ENCODE peak calls at places on chromosomes 1 and 21, in nine cellular contexts. F is endodermal cell; J is AG04449; V is lower leg skin; U is epithelial cell of esophagus; Z is esophagus muscularis mucosa; B is fibroblast of pulmonary artery; C is BJ; R is CD4-positive, alpha-beta T cell. N is an unnamed sample.

GRCh38 chr1:52684545-52684944 is 13.6 kb downstream of the COA7 start:
- DNase-seq in V (no peak), Z (no peak), B (no peak), R (no peak), J (no peak), U (no peak), C (no peak), F (no peak), N (no peak)

GRCh38 chr1:239457491-239458488 is 71.4 kb downstream of the CHRM3 start:
- DNase-seq in F (no peak), U (no peak), C (no peak), J (no peak), Z (no peak), V (no peak), R (no peak), B (no peak), N (no peak)

GRCh38 chr21:41639766-41640165 is 127.1 kb downstream of the RIPK4 start:
- DNase-seq in F (no peak), C (no peak), U (no peak), R (no peak), B (no peak), V (no peak), J (no peak), Z (no peak), N (no peak)

GRCh38 chr1:171754381-171754705 is 12.5 kb upstream of the VAMP4 start:
- DNase-seq in U (peak; percentile 74), J (no peak), F (peak; percentile 62), C (peak; percentile 59), V (no peak), B (peak; percentile 43), Z (no peak), R (no peak), N (no peak)

GRCh38 chr1:50603274-50604271 is 180.3 kb upstream of the DMRTA2 start:
- DNase-seq in C (peak; percentile 57), U (peak; percentile 95), Z (no peak), R (no peak), J (no peak), F (no peak), V (no peak), B (peak; percentile 33), N (no peak)

GRCh38 chr1:207890136-207890738 is 20.7 kb downstream of the CD34 start:
- DNase-seq in R (no peak), F (no peak), C (peak; percentile 88), U (peak; percentile 35), B (peak; percentile 98), J (peak; percentile 36), V (peak; percentile 91), Z (no peak), N (no peak)

GRCh38 chr1:208437416-208437815 is 193.2 kb upstream of the PLXNA2 start:
- DNase-seq in J (no peak), F (no peak), C (peak; percentile 24), U (peak; percentile 76), V (no peak), R (no peak), B (peak; percentile 8), Z (no peak), N (peak; percentile 5)

GRCh38 chr1:40784141-40784770 is 669 bp downstream of the KCNQ4 start:
- DNase-seq in J (no peak), U (no peak), F (peak; percentile 81), B (no peak), V (no peak), Z (no peak), R (no peak), C (no peak), N (no peak)

GRCh38 chr1:220925707-220926106 is 46.5 kb downstream of the HLX start:
- DNase-seq in B (peak; percentile 46), F (no peak), U (peak; percentile 16), J (no peak), C (no peak), V (no peak), Z (peak; percentile 50), R (no peak), N (no peak)

GRCh38 chr1:246566128-246566807 is at the start of the genes CNST and TFB2M:
- DNase-seq in J (peak; percentile 93), R (peak; percentile 80), Z (peak; percentile 99), U (peak; percentile 99), C (peak; percentile 94), B (peak; percentile 99), V (peak; percentile 99), F (peak; percentile 99), N (peak; percentile 97)

GRCh38 chr1:175499595-175500367 is 243.6 kb downstream of the TNR start:
- DNase-seq in C (no peak), F (no peak), U (peak; percentile 37), B (no peak), J (no peak), R (no peak), Z (no peak), V (no peak), N (no peak)

GRCh38 chr1:46691997-46692790 is 20.5 kb downstream of the TEX38 start:
- DNase-seq in J (no peak), R (no peak), C (no peak), F (no peak), V (no peak), Z (no peak), U (no peak), B (peak; percentile 46), N (no peak)

GRCh38 chr1:15678578-15678977 is 5.5 kb upstream of the PLEKHM2 start:
- DNase-seq in J (peak; percentile 54), Z (no peak), R (no peak), U (peak; percentile 96), F (peak; percentile 70), V (no peak), C (peak; percentile 73), B (peak; percentile 80), N (no peak)

GRCh38 chr1:155858805-155859233 is 548 bp upstream of the SYT11 start:
- DNase-seq in C (no peak), F (no peak), B (no peak), V (no peak), Z (no peak), R (no peak), U (peak; percentile 45), J (no peak), N (peak; percentile 50)

GRCh38 chr1:38991638-38992449 is 768 bp downstream of the AKIRIN1 start:
- DNase-seq in J (no peak), V (peak; percentile 89), U (peak; percentile 21), F (peak; percentile 76), R (no peak), C (no peak), B (peak; percentile 40), Z (no peak), N (peak; percentile 17)

GRCh38 chr21:27761623-27762022 is 794.7 kb upstream of the ADAMTS5 start:
- DNase-seq in B (no peak), C (no peak), F (no peak), J (no peak), R (no peak), Z (no peak), U (peak; percentile 7), V (no peak), N (no peak)

GRCh38 chr21:27756191-27756590 is 789.3 kb upstream of the ADAMTS5 start:
- DNase-seq in R (no peak), J (no peak), C (no peak), Z (no peak), U (peak; percentile 43), F (no peak), V (no peak), B (no peak), N (no peak)

GRCh38 chr21:27764056-27764455 is 797.2 kb upstream of the ADAMTS5 start:
- DNase-seq in V (no peak), B (no peak), U (no peak), J (no peak), R (no peak), F (no peak), C (no peak), Z (no peak), N (no peak)

GRCh38 chr21:27759091-27759659 is 792.3 kb upstream of the ADAMTS5 start:
- DNase-seq in U (peak; percentile 29), B (no peak), R (no peak), Z (no peak), F (peak; percentile 72), V (no peak), J (no peak), C (no peak), N (no peak)

GRCh38 chr21:27759820-27760219 is 792.9 kb upstream of the ADAMTS5 start:
- DNase-seq in R (no peak), U (peak; percentile 38), Z (no peak), J (no peak), F (no peak), V (no peak), B (peak; percentile 28), C (no peak), N (no peak)
- TF ChIP-seq CTCF in R (no peak), U (peak; percentile 37), Z (no peak), J (no peak), F (no peak), V (no peak), B (peak; percentile 25), C (no peak), N (no peak)

GRCh38 chr21:32306021-32306780 is 7.5 kb downstream of the MRAP start:
- DNase-seq in U (no peak), C (no peak), R (no peak), V (no peak), J (no peak), F (peak; percentile 97), B (no peak), Z (no peak), N (no peak)
- TF ChIP-seq CTCF in U (peak; percentile 23), C (no peak), R (no peak), V (no peak), J (no peak), F (peak; percentile 96), B (peak; percentile 26), Z (peak; percentile 45), N (no peak)

GRCh38 chr1:113140588-113141446 is 67.8 kb downstream of the LRIG2 start:
- DNase-seq in R (peak; percentile 28), J (no peak), C (no peak), Z (no peak), B (peak; percentile 79), F (peak; percentile 89), V (no peak), U (peak; percentile 68), N (peak; percentile 78)
- TF ChIP-seq CTCF in R (peak; percentile 83), J (peak; percentile 70), C (peak; percentile 79), Z (peak; percentile 87), B (peak; percentile 88), F (peak; percentile 96), V (no peak), U (peak; percentile 89), N (peak; percentile 73)

GRCh38 chr1:245488346-245489110 is 333.7 kb downstream of the KIF26B start:
- DNase-seq in C (no peak), Z (no peak), J (no peak), B (no peak), R (no peak), U (no peak), F (no peak), V (no peak), N (no peak)

GRCh38 chr1:245495681-245496080 is 340.9 kb downstream of the KIF26B start:
- DNase-seq in R (no peak), F (no peak), C (no peak), Z (no peak), J (no peak), B (no peak), V (no peak), U (no peak), N (no peak)

GRCh38 chr1:245489838-245490237 is 335.1 kb downstream of the KIF26B start:
- DNase-seq in U (peak; percentile 85), Z (no peak), R (no peak), C (no peak), F (no peak), V (no peak), B (no peak), J (no peak), N (no peak)

DNA sequence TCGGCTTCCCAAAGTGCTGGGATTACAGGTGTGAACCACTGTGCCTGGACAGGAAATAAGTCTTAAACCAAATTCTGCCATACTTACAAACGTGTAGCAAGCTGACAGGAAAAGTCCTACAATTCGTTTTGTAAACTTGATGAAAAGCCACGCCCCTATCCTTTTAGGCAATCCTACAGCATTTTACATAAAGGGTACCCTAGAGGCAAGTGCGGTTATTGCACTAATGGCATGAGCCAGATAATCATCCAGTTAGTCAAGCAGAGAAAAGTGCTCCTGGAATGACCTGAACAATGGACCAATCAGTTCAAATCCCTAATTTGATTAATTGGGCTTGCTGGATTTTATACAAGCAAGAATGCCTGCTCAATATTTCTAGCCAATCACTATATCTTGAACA is 338.2 kb downstream of the KIF26B start:
- DNase-seq in V (no peak), U (no peak), J (no peak), Z (no peak), F (no peak), B (no peak), C (no peak), R (no peak), N (no peak)
- TF ChIP-seq CTCF in V (no peak), U (no peak), J (no peak), Z (no peak), F (peak; percentile 61), B (peak; percentile 21), C (no peak), R (no peak), N (no peak)